ENCODE peak calls at places on chromosomes 13 and 19, in six cellular contexts. Q is tibial artery; D is cardiac fibroblast; Y is CD8-positive, alpha-beta T cell; U is kidney; F is heart left ventricle. B is an unnamed sample.

GRCh38 chr19:7516281-7516862 is 469 bp downstream of the ZNF358 start:
- DNase-seq in Q (peak), D (no peak), Y (no peak), U (peak), F (no peak), B (no peak)

GRCh38 chr13:113916330-113916815 is 52.5 kb upstream of the GAS6 start:
- DNase-seq in Q (no peak), D (peak), Y (no peak), U (no peak), F (no peak), B (peak)

GRCh38 chr19:42443944-42444398 is 1.2 kb upstream of the CXCL17 start:
- DNase-seq in Q (no peak), D (no peak), Y (no peak), U (no peak), F (no peak), B (no peak)

GRCh38 chr13:53694814-53695533 is 666.4 kb downstream of the OLFM4 start:
- DNase-seq in Q (no peak), D (no peak), Y (no peak), U (no peak), F (no peak), B (no peak)

GRCh38 chr19:43739836-43740235 is 14.9 kb downstream of the SMG9 start:
- DNase-seq in Q (no peak), D (no peak), Y (no peak), U (no peak), F (no peak), B (no peak)

GRCh38 chr13:93559718-93560117 is 333.1 kb downstream of the GPC6 start:
- DNase-seq in Q (no peak), D (peak), Y (no peak), U (no peak), F (no peak), B (peak)

GRCh38 chr19:19491321-19492025 is 23.9 kb downstream of the TSSK6 start:
- DNase-seq in Q (no peak), D (no peak), Y (no peak), U (peak), F (no peak), B (no peak)

GRCh38 chr13:40640845-40641458 is 25.5 kb downstream of the FOXO1 start:
- DNase-seq in Q (no peak), D (no peak), Y (no peak), U (no peak), F (no peak), B (no peak)

GRCh38 chr19:14517840-14518505 is at the start of gene DNAJB1:
- DNase-seq in Q (peak), D (peak), Y (peak), U (peak), F (peak), B (peak)

GRCh38 chr19:3440082-3440481 is 40.2 kb downstream of the SMIM24 start:
- DNase-seq in Q (no peak), D (peak), Y (peak), U (no peak), F (no peak), B (peak)

GRCh38 chr13:100675660-100676129 is 1.1 kb upstream of the TMTC4 start:
- DNase-seq in Q (no peak), D (no peak), Y (no peak), U (no peak), F (no peak), B (no peak)

GRCh38 chr13:61466280-61466679 is 50.6 kb upstream of the PCDH20 start:
- DNase-seq in Q (no peak), D (no peak), Y (no peak), U (no peak), F (no peak), B (no peak)

GRCh38 chr13:40452741-40453665 is 213.4 kb downstream of the FOXO1 start:
- DNase-seq in Q (no peak), D (peak), Y (no peak), U (no peak), F (no peak), B (no peak)

GRCh38 chr19:53193534-53194222 is 520 bp upstream of the ZNF665 start:
- DNase-seq in Q (no peak), D (no peak), Y (no peak), U (no peak), F (no peak), B (no peak)
- H3K4me3 ChIP-seq in Q (peak), D (peak), Y (peak), U (peak), F (peak), B (peak)

DNA sequence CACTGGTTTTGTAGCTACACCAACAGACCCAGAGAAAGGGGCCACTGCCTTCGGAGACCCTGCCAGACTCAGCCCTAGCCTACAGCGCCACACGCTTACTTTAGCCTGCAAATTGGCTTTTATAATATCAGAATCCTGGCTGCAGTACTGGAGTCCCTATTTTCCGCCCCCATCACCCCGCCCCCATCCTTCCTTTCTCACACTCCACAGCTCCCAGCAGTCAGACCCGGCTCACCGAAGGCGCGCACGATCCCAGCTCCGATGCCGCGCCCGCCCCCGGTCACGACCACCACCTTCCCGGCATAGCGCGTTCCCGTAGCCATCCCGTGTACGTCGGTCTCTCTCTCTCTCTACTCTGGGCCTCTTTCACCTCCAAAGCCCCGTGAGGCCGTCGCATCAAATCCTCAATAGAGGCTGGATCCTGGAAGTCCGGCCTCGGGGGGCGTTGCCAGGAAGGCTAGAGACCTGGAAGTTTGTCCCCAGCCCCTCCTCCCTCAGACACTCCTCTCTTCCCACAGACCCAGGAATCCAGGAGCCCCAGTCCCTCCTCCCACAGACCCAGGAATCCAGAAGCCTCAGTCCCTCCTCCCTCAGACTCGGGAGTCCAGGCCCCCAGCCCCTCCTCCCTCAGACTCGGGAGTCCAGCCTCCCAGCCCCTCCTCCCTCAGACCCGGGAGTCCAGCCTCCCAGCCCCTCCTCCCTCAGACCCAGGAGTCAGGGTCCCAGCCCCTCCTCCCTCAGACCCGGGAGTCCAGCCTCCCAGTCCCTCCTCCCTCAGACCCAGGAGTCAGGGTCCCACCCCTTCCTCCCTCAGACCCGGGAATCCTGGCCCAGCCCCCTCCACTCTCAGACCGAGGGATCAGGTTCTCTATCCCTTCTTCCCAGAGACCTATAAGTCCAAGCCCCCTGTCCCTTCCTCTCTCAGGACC is at the start of gene HSD17B14:
- DNase-seq in Q (peak), D (no peak), Y (no peak), U (no peak), F (no peak), B (peak)
- TF ChIP-seq CTCF in Q (no peak), D (no peak), Y (no peak), U (no peak), F (no peak), B (no peak)

GRCh38 chr19:40392894-40393517 is 3.0 kb upstream of the HIPK4 start:
- DNase-seq in Q (no peak), D (peak), Y (no peak), U (no peak), F (no peak), B (no peak)

GRCh38 chr19:40393894-40394815 is 4.2 kb upstream of the HIPK4 start:
- DNase-seq in Q (no peak), D (no peak), Y (no peak), U (no peak), F (no peak), B (no peak)

GRCh38 chr19:40389404-40390083 is 437 bp downstream of the HIPK4 start:
- DNase-seq in Q (no peak), D (no peak), Y (no peak), U (no peak), F (no peak), B (no peak)

GRCh38 chr19:40390084-40390742 is at the start of gene HIPK4:
- DNase-seq in Q (no peak), D (no peak), Y (no peak), U (no peak), F (no peak), B (no peak)

GRCh38 chr19:40392123-40392522 is 2.1 kb upstream of the HIPK4 start:
- DNase-seq in Q (no peak), D (no peak), Y (no peak), U (no peak), F (no peak), B (no peak)
- H3K4me3 ChIP-seq in Q (no peak), D (no peak), Y (no peak), U (no peak), F (no peak), B (no peak)

DNA sequence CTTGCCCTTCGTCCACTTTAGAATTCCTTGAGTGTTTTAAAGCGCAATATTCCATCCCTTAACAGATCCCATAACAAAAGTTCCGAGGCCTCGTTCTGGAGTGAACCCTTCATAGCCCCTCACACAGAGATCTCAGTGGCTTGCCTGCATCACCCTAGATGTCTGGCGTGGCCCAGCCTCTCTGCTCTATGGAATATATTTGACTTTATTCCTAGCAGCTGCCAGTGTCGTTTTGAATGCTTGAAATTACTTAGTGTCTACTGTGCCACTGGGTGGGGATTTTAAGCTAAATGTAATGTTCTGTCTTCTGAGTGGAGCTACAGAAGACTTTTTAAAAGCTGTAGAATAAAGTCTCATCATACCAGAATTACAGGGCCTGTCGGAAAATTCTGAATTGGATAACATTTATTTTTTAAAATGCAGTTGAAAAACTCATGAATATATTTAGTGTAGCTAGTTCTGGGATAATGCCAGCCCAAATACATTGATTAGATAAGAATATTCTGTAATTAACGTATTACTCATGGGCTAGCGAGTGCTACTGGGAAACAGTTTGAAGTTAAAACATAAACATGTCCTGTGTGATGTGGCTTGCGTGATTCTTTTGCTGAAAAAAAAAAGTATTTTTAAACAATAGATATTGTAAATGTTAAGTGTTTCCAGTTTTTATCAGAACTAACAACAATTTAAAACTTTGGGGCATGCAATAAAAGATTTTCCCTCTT is 111.8 kb downstream of the ESD start:
- DNase-seq in Q (no peak), D (no peak), Y (no peak), U (no peak), F (no peak), B (no peak)
- TF ChIP-seq CTCF in Q (no peak), D (no peak), Y (no peak), U (no peak), F (no peak), B (no peak)

DNA sequence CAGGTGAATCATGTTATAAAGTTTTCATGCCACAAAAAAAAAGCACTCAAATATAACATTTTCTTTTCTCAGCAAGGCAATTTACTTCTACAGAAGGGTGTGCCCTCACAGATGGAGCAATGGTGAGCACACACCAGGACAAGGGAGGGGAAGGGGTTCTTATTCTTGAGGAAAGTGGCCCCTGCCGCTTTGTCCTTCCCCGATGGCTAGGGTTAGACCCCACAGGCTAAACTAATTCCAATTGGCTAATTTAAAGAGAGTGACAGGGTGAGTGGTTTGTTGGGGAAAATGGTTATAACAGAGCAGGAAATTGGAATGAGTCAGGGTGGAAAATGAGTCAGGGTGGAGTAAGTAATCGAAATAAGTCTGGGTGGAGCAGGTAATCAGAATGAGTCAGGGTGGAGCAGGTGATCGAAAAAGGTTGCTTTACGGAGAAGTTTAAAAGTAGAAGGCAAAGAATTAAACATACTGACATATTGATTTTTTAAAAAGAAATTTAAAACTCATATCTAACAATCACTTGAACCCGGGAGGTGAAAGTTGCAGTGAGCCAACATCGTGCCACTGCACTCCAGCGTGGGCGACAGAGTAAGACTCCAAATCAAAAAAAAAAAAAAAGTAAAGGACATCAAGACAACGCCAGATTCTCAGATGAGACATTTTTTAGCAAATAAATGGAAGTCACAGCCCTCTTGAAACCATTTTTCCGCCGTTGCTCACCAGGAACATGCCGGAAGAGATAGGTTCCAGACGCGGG is 810 bp downstream of the ZNF562 start:
- DNase-seq in Q (no peak), D (peak), Y (no peak), U (no peak), F (no peak), B (peak)
- H3K4me3 ChIP-seq in Q (peak), D (peak), Y (peak), U (peak), F (peak), B (peak)

GRCh38 chr13:25756916-25757315 is 294.9 kb downstream of the SHISA2 start:
- DNase-seq in Q (no peak), D (no peak), Y (no peak), U (no peak), F (no peak), B (no peak)
- TF ChIP-seq CTCF in Q (no peak), D (no peak), Y (no peak), U (no peak), F (no peak), B (no peak)

DNA sequence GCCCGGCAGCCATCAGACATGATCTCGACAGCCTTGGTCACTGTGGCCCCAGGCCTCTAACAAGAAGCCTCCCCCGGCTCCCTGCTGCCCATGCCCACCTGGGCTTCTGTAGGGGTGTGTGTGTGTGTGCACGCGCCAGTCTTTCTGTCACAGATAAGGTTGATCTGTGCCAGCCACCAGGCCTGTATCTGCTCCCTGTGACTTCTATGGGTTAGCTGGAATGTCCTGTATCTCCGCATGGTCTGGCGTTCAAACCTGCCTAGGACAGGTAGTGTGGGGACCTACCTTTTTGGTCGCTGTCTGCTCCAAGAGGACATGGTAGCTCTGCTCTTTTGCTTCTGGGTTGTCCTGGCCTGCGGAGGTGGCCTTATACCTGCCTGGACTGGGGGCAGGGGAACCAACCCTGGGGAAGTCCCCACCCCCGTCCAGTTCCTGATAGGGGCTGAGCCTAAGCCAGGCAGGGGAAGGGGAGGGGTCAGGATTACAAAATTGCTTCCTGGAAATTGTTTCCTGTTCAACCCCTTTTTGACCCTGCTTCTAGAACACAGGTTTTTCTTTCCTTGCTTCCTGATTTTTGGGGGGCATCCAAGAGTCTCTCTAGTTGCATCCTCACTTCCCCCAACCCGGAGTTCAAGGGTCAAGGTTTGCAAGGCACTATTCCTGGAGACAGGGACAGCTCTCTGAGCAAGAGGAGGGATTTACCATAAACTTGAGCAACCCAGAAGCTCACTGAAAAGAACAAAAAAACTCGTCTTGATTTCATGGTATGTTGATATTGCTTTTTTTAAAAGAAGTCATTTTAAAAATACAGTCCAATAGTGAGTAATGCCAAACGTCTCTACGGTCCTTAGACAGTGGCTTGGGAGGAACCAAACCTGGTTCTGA is at the start of gene LRG1:
- DNase-seq in Q (no peak), D (peak), Y (no peak), U (peak), F (no peak), B (peak)
- H3K4me3 ChIP-seq in Q (no peak), D (no peak), Y (no peak), U (no peak), F (no peak), B (no peak)